ENCODE peak calls at places on chromosomes 12 and 14, in four cellular contexts. One of them, this sample, is unnamed.

GRCh38 chr12:77372026-77372425 is 306.7 kb upstream of the E2F7 start:
- DNase-seq in SK-N-SH: no peak
- DNase-seq in K562: no peak
- DNase-seq in H1: no peak
- DNase-seq in this sample: no peak

GRCh38 chr12:115758886-115759620 is 518.4 kb downstream of the MED13L start:
- DNase-seq in K562: no peak
- DNase-seq in H1: no peak
- DNase-seq in SK-N-SH: no peak
- DNase-seq in this sample: no peak

GRCh38 chr14:52888159-52888558 is 62.7 kb downstream of the FERMT2 start:
- DNase-seq in H1: no peak
- DNase-seq in SK-N-SH: no peak
- DNase-seq in K562: no peak
- DNase-seq in this sample: no peak

GRCh38 chr12:124207049-124207448 is 87.8 kb upstream of the RFLNA start:
- DNase-seq in K562: no peak
- DNase-seq in H1: no peak
- DNase-seq in SK-N-SH: no peak
- DNase-seq in this sample: no peak

GRCh38 chr12:12812163-12812562 is 983 bp upstream of the DDX47 start:
- DNase-seq in K562: no peak
- DNase-seq in H1: no peak
- DNase-seq in SK-N-SH: no peak
- DNase-seq in this sample: no peak

GRCh38 chr14:52700701-52701172 is 5.4 kb upstream of the ERO1A start:
- DNase-seq in K562: no peak
- DNase-seq in SK-N-SH: no peak
- DNase-seq in H1: no peak
- DNase-seq in this sample: no peak

GRCh38 chr12:102528111-102528510 is 47.7 kb upstream of the IGF1 start:
- DNase-seq in K562: no peak
- DNase-seq in SK-N-SH: no peak
- DNase-seq in H1: no peak
- DNase-seq in this sample: no peak

GRCh38 chr14:28763914-28764848 is 2.4 kb upstream of the FOXG1 start:
- DNase-seq in K562: peak
- DNase-seq in H1: no peak
- DNase-seq in SK-N-SH: no peak
- DNase-seq in this sample: no peak

GRCh38 chr12:82896979-82897378 is 210.3 kb downstream of the TMTC2 start:
- DNase-seq in H1: no peak
- DNase-seq in SK-N-SH: no peak
- DNase-seq in K562: no peak
- DNase-seq in this sample: no peak

GRCh38 chr12:916240-916639 is 33.3 kb downstream of the RAD52 start:
- DNase-seq in K562: no peak
- DNase-seq in H1: no peak
- DNase-seq in SK-N-SH: no peak
- DNase-seq in this sample: no peak

GRCh38 chr12:45355750-45356149 is 139.9 kb downstream of the ANO6 start:
- DNase-seq in H1: no peak
- DNase-seq in K562: peak
- DNase-seq in SK-N-SH: no peak
- DNase-seq in this sample: no peak

GRCh38 chr14:23306412-23307145 is at the start of gene BCL2L2:
- DNase-seq in SK-N-SH: peak
- DNase-seq in H1: peak
- DNase-seq in K562: peak
- DNase-seq in this sample: peak

DNA sequence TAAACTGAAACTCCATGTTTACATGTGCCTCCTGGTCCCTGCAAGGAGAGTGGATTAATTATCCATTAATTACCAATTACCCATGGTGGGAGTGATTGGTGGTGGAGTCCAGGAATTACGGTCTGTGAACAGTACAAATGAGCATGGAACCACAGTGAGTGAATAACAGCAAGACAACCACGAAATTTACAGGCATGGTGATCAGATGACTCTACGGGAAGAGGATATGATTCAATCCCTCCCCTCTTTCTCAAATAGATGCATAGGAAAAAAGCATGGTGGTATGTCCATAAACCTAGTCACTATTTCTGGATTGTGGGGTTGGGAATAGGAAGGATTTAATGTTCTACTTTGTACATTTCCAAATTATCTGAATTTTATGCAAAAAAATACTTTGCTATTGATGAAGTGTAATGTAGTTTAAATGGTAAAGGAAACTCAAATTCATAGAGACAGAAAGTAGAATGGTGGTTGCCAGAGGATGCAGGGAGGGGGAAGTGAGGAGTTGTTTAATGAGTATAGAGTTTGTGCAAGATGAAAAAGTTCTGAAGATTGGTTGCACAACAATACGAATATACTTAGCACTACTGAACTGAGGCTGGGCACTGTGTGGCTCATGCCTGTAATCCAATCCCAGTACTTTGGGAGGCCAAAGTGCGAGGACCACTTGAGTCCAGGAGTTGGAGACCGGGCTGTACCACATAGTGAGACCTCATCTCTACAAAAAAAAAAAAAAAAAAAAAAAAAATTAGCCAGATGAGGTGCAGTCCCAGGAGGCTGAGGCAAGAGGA is 41.2 kb upstream of the C12orf75 start:
- DNase-seq in H1: no peak
- DNase-seq in K562: no peak
- DNase-seq in SK-N-SH: no peak
- DNase-seq in this sample: no peak
- TF ChIP-seq TEAD4 in H1: no peak
- TF ChIP-seq TEAD4 in K562: no peak
- TF ChIP-seq TEAD4 in SK-N-SH: no peak
- TF ChIP-seq TEAD4 in this sample: no peak

DNA sequence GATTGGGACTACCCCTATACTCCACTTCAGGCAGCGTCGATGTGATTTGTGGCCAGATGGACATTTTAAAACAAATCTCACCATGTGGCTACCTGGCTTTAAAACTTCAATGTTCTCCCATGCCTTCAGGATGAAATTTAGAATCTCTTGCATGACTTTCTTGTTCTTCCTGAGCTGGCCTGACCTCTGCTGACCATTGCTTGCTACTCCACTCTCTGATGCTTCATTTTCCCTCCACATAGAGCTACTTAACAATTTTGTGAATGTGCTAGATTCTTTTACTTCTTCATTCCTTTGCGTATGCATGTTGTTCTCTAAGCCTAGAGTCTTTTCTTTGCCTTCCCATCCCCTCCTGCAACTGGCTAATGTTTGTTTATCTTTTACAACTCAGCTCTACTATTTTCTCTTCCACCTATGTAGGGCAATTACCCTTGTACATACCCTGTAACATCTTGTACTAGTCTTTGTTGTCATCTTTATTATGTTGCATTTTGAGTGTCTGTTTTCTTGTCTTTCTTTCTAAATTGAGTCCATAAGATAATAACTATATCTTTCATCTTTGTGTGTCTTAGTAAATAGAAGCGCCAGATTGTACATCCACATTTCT is 41.2 kb downstream of the YLPM1 start:
- DNase-seq in SK-N-SH: peak
- DNase-seq in K562: peak
- DNase-seq in H1: no peak
- DNase-seq in this sample: no peak
- TF ChIP-seq TEAD4 in SK-N-SH: no peak
- TF ChIP-seq TEAD4 in K562: no peak
- TF ChIP-seq TEAD4 in H1: no peak
- TF ChIP-seq TEAD4 in this sample: no peak

DNA sequence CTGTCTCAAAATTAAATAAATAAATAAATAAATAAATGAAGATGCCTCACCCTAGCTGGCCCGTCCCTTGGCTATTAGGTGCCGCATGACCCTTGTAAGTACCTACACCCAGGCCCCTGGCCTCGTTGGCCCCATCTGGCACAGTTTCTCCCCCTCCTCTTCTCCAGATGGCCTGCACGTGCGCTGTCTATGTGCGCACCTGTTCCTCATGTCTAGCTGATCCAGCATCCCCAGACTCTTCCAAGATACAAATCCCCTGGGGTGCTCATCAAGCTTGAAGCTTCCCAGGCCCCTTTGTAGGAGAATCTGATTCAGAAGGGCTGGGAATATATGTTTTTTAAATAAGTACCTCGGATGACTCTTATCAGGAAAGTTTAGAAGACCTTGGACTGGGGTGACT is 133.3 kb downstream of the CHST11 start:
- DNase-seq in SK-N-SH: no peak
- DNase-seq in K562: no peak
- DNase-seq in H1: no peak
- DNase-seq in this sample: no peak
- TF ChIP-seq TEAD4 in SK-N-SH: no peak
- TF ChIP-seq TEAD4 in K562: no peak
- TF ChIP-seq TEAD4 in H1: no peak
- TF ChIP-seq TEAD4 in this sample: no peak

GRCh38 chr14:73888971-73889370 is 2.3 kb downstream of the ZNF410 start:
- DNase-seq in SK-N-SH: no peak
- DNase-seq in H1: no peak
- DNase-seq in K562: no peak
- DNase-seq in this sample: no peak
- TF ChIP-seq TEAD4 in SK-N-SH: no peak
- TF ChIP-seq TEAD4 in H1: no peak
- TF ChIP-seq TEAD4 in K562: no peak
- TF ChIP-seq TEAD4 in this sample: no peak

GRCh38 chr12:71164166-71164876 is 6.5 kb upstream of the TSPAN8 start:
- DNase-seq in SK-N-SH: no peak
- DNase-seq in K562: no peak
- DNase-seq in H1: no peak
- DNase-seq in this sample: no peak

GRCh38 chr12:71166869-71167268 is 9.1 kb upstream of the TSPAN8 start:
- DNase-seq in H1: no peak
- DNase-seq in SK-N-SH: no peak
- DNase-seq in K562: no peak
- DNase-seq in this sample: no peak

GRCh38 chr12:71162832-71163711 is 5.3 kb upstream of the TSPAN8 start:
- DNase-seq in K562: no peak
- DNase-seq in SK-N-SH: no peak
- DNase-seq in H1: no peak
- DNase-seq in this sample: no peak

GRCh38 chr12:71166280-71166679 is 8.5 kb upstream of the TSPAN8 start:
- DNase-seq in H1: no peak
- DNase-seq in K562: no peak
- DNase-seq in SK-N-SH: no peak
- DNase-seq in this sample: no peak

GRCh38 chr12:71164877-71165197 is 7.0 kb upstream of the TSPAN8 start:
- DNase-seq in H1: no peak
- DNase-seq in SK-N-SH: no peak
- DNase-seq in K562: no peak
- DNase-seq in this sample: no peak
- TF ChIP-seq TEAD4 in H1: no peak
- TF ChIP-seq TEAD4 in SK-N-SH: no peak
- TF ChIP-seq TEAD4 in K562: no peak
- TF ChIP-seq TEAD4 in this sample: no peak

GRCh38 chr12:101168000-101168399 is 42.0 kb downstream of the SLC5A8 start:
- DNase-seq in H1: no peak
- DNase-seq in SK-N-SH: no peak
- DNase-seq in K562: no peak
- DNase-seq in this sample: no peak

GRCh38 chr12:101166866-101167265 is 43.2 kb downstream of the SLC5A8 start:
- DNase-seq in SK-N-SH: no peak
- DNase-seq in K562: no peak
- DNase-seq in H1: no peak
- DNase-seq in this sample: no peak

GRCh38 chr12:101173197-101173749 is 36.8 kb downstream of the SLC5A8 start:
- DNase-seq in K562: no peak
- DNase-seq in H1: no peak
- DNase-seq in SK-N-SH: no peak
- DNase-seq in this sample: no peak

GRCh38 chr12:101174576-101174975 is 35.5 kb downstream of the SLC5A8 start:
- DNase-seq in H1: no peak
- DNase-seq in SK-N-SH: no peak
- DNase-seq in K562: no peak
- DNase-seq in this sample: no peak

GRCh38 chr12:101172316-101172715 is 37.7 kb downstream of the SLC5A8 start:
- DNase-seq in SK-N-SH: peak
- DNase-seq in K562: peak
- DNase-seq in H1: peak
- DNase-seq in this sample: peak
- TF ChIP-seq TEAD4 in SK-N-SH: no peak
- TF ChIP-seq TEAD4 in K562: no peak
- TF ChIP-seq TEAD4 in H1: peak
- TF ChIP-seq TEAD4 in this sample: no peak

DNA sequence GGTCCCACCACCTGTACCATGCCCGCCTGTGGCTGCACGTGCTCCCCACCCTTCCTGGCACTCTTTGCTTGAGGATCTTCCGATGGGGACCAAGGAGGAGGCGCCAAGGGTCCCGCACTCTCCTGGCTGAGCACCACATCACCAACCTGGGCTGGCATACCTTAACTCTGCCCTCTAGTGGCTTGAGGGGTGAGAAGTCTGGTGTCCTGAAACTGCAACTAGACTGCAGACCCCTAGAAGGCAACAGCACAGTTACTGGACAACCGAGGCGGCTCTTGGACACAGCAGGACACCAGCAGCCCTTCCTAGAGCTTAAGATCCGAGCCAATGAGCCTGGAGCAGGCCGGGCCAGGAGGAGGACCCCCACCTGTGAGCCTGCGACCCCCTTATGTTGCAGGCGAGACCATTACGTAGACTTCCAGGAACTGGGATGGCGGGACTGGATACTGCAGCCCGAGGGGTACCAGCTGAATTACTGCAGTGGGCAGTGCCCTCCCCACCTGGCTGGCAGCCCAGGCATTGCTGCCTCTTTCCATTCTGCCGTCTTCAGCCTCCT is 1.1 kb downstream of the INHBE start:
- DNase-seq in SK-N-SH: no peak
- DNase-seq in H1: no peak
- DNase-seq in K562: peak
- DNase-seq in this sample: peak
- TF ChIP-seq TEAD4 in SK-N-SH: no peak
- TF ChIP-seq TEAD4 in H1: peak
- TF ChIP-seq TEAD4 in K562: no peak
- TF ChIP-seq TEAD4 in this sample: no peak

DNA sequence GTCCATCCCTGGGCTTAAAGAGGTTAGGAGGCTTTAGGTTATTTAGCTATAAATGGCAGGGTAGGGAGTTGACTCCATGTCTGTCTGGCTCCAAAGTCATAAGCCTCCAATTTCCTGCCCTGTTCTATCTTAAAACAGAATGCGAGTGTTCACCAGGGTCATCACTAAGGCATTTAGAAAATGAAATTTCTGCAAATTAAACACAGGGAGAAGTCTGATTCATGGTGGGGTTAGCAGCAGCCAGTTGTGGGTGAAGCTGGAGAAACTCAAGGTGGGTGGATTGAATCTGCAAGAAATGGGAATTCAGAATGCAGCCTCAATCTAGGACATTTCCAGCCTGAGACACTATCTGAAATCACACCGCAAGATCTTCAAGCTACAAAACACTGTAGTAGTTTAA is 13.0 kb upstream of the C12orf75 start:
- DNase-seq in SK-N-SH: no peak
- DNase-seq in K562: no peak
- DNase-seq in H1: no peak
- DNase-seq in this sample: no peak
- TF ChIP-seq TEAD4 in SK-N-SH: peak
- TF ChIP-seq TEAD4 in K562: no peak
- TF ChIP-seq TEAD4 in H1: no peak
- TF ChIP-seq TEAD4 in this sample: no peak